ENCODE peak calls at places on chromosomes 7 and 10, in four cellular contexts. One of them, this sample, is unnamed.

GRCh38 chr10:129742742-129743550 is 221.1 kb downstream of the EBF3 start:
- DNase-seq in ovary: no peak
- DNase-seq in effector memory CD4-positive, alpha-beta T cell: no peak
- DNase-seq in activated CD4-positive, alpha-beta memory T cell treated with anti-CD3 and anti-CD28 coated beads, Interleukin-2, amount 10 ng/mL, durations not matched to agents 7 days and 5 days: peak
- DNase-seq in this sample: no peak

GRCh38 chr10:106147050-106147449 is 1017.5 kb downstream of the SORCS1 start:
- DNase-seq in activated CD4-positive, alpha-beta memory T cell treated with anti-CD3 and anti-CD28 coated beads, Interleukin-2, amount 10 ng/mL, durations not matched to agents 7 days and 5 days: no peak
- DNase-seq in effector memory CD4-positive, alpha-beta T cell: no peak
- DNase-seq in ovary: no peak
- DNase-seq in this sample: no peak

GRCh38 chr7:68963547-68963946 is 634.7 kb upstream of the AUTS2 start:
- DNase-seq in effector memory CD4-positive, alpha-beta T cell: no peak
- DNase-seq in activated CD4-positive, alpha-beta memory T cell treated with anti-CD3 and anti-CD28 coated beads, Interleukin-2, amount 10 ng/mL, durations not matched to agents 7 days and 5 days: no peak
- DNase-seq in ovary: no peak
- DNase-seq in this sample: no peak

GRCh38 chr7:17900464-17900863 is 39.8 kb downstream of the SNX13 start:
- DNase-seq in ovary: no peak
- DNase-seq in activated CD4-positive, alpha-beta memory T cell treated with anti-CD3 and anti-CD28 coated beads, Interleukin-2, amount 10 ng/mL, durations not matched to agents 7 days and 5 days: no peak
- DNase-seq in effector memory CD4-positive, alpha-beta T cell: no peak
- DNase-seq in this sample: no peak

GRCh38 chr7:129644634-129645230 is 33.2 kb downstream of the NRF1 start:
- DNase-seq in effector memory CD4-positive, alpha-beta T cell: no peak
- DNase-seq in ovary: no peak
- DNase-seq in activated CD4-positive, alpha-beta memory T cell treated with anti-CD3 and anti-CD28 coated beads, Interleukin-2, amount 10 ng/mL, durations not matched to agents 7 days and 5 days: no peak
- DNase-seq in this sample: no peak

GRCh38 chr10:15720635-15721310 is 1.1 kb upstream of the ITGA8 start:
- DNase-seq in ovary: no peak
- DNase-seq in effector memory CD4-positive, alpha-beta T cell: no peak
- DNase-seq in activated CD4-positive, alpha-beta memory T cell treated with anti-CD3 and anti-CD28 coated beads, Interleukin-2, amount 10 ng/mL, durations not matched to agents 7 days and 5 days: no peak
- DNase-seq in this sample: no peak

GRCh38 chr10:25758511-25758910 is 175.5 kb upstream of the MYO3A start:
- DNase-seq in ovary: no peak
- DNase-seq in activated CD4-positive, alpha-beta memory T cell treated with anti-CD3 and anti-CD28 coated beads, Interleukin-2, amount 10 ng/mL, durations not matched to agents 7 days and 5 days: no peak
- DNase-seq in effector memory CD4-positive, alpha-beta T cell: no peak
- DNase-seq in this sample: no peak

GRCh38 chr10:125130260-125130659 is 30.1 kb downstream of the CTBP2 start:
- DNase-seq in ovary: no peak
- DNase-seq in effector memory CD4-positive, alpha-beta T cell: no peak
- DNase-seq in activated CD4-positive, alpha-beta memory T cell treated with anti-CD3 and anti-CD28 coated beads, Interleukin-2, amount 10 ng/mL, durations not matched to agents 7 days and 5 days: no peak
- DNase-seq in this sample: no peak

GRCh38 chr7:35624299-35625186 is 70.4 kb downstream of the HERPUD2 start:
- DNase-seq in ovary: no peak
- DNase-seq in activated CD4-positive, alpha-beta memory T cell treated with anti-CD3 and anti-CD28 coated beads, Interleukin-2, amount 10 ng/mL, durations not matched to agents 7 days and 5 days: peak
- DNase-seq in effector memory CD4-positive, alpha-beta T cell: no peak
- DNase-seq in this sample: peak

GRCh38 chr10:69328346-69328687 is 50.0 kb downstream of the HK1 start:
- DNase-seq in ovary: no peak
- DNase-seq in activated CD4-positive, alpha-beta memory T cell treated with anti-CD3 and anti-CD28 coated beads, Interleukin-2, amount 10 ng/mL, durations not matched to agents 7 days and 5 days: no peak
- DNase-seq in effector memory CD4-positive, alpha-beta T cell: no peak
- DNase-seq in this sample: no peak

GRCh38 chr10:60396766-60397165 is 7.1 kb upstream of the ANK3 start:
- DNase-seq in effector memory CD4-positive, alpha-beta T cell: no peak
- DNase-seq in activated CD4-positive, alpha-beta memory T cell treated with anti-CD3 and anti-CD28 coated beads, Interleukin-2, amount 10 ng/mL, durations not matched to agents 7 days and 5 days: no peak
- DNase-seq in ovary: no peak
- DNase-seq in this sample: no peak

GRCh38 chr10:78756604-78757442 is 311.9 kb upstream of the ZMIZ1 start:
- DNase-seq in effector memory CD4-positive, alpha-beta T cell: no peak
- DNase-seq in ovary: peak
- DNase-seq in activated CD4-positive, alpha-beta memory T cell treated with anti-CD3 and anti-CD28 coated beads, Interleukin-2, amount 10 ng/mL, durations not matched to agents 7 days and 5 days: no peak
- DNase-seq in this sample: no peak

GRCh38 chr7:93515144-93515543 is 59.4 kb downstream of the CALCR start:
- DNase-seq in activated CD4-positive, alpha-beta memory T cell treated with anti-CD3 and anti-CD28 coated beads, Interleukin-2, amount 10 ng/mL, durations not matched to agents 7 days and 5 days: no peak
- DNase-seq in ovary: no peak
- DNase-seq in effector memory CD4-positive, alpha-beta T cell: no peak
- DNase-seq in this sample: no peak

GRCh38 chr10:79019441-79019840 is 49.3 kb upstream of the ZMIZ1 start:
- DNase-seq in effector memory CD4-positive, alpha-beta T cell: no peak
- DNase-seq in activated CD4-positive, alpha-beta memory T cell treated with anti-CD3 and anti-CD28 coated beads, Interleukin-2, amount 10 ng/mL, durations not matched to agents 7 days and 5 days: no peak
- DNase-seq in ovary: no peak
- DNase-seq in this sample: no peak

GRCh38 chr7:108270385-108270784 is 140.2 kb upstream of the LAMB4 start:
- DNase-seq in effector memory CD4-positive, alpha-beta T cell: no peak
- DNase-seq in activated CD4-positive, alpha-beta memory T cell treated with anti-CD3 and anti-CD28 coated beads, Interleukin-2, amount 10 ng/mL, durations not matched to agents 7 days and 5 days: no peak
- DNase-seq in ovary: no peak
- DNase-seq in this sample: no peak

GRCh38 chr10:14394179-14394578 is 63.5 kb upstream of the FRMD4A start:
- DNase-seq in activated CD4-positive, alpha-beta memory T cell treated with anti-CD3 and anti-CD28 coated beads, Interleukin-2, amount 10 ng/mL, durations not matched to agents 7 days and 5 days: no peak
- DNase-seq in effector memory CD4-positive, alpha-beta T cell: no peak
- DNase-seq in ovary: no peak
- DNase-seq in this sample: no peak

GRCh38 chr7:73560035-73560835 is 2.7 kb upstream of the BCL7B start:
- DNase-seq in effector memory CD4-positive, alpha-beta T cell: no peak
- DNase-seq in ovary: no peak
- DNase-seq in activated CD4-positive, alpha-beta memory T cell treated with anti-CD3 and anti-CD28 coated beads, Interleukin-2, amount 10 ng/mL, durations not matched to agents 7 days and 5 days: no peak
- DNase-seq in this sample: no peak

GRCh38 chr10:49299816-49300139 is 808 bp downstream of the C10orf71 start:
- DNase-seq in activated CD4-positive, alpha-beta memory T cell treated with anti-CD3 and anti-CD28 coated beads, Interleukin-2, amount 10 ng/mL, durations not matched to agents 7 days and 5 days: no peak
- DNase-seq in ovary: no peak
- DNase-seq in effector memory CD4-positive, alpha-beta T cell: no peak
- DNase-seq in this sample: no peak

GRCh38 chr10:49613882-49614241 is at the start of gene CHAT:
- DNase-seq in activated CD4-positive, alpha-beta memory T cell treated with anti-CD3 and anti-CD28 coated beads, Interleukin-2, amount 10 ng/mL, durations not matched to agents 7 days and 5 days: no peak
- DNase-seq in effector memory CD4-positive, alpha-beta T cell: no peak
- DNase-seq in ovary: no peak
- DNase-seq in this sample: no peak

GRCh38 chr10:18204050-18204449 is 63.8 kb downstream of the CACNB2 start:
- DNase-seq in effector memory CD4-positive, alpha-beta T cell: no peak
- DNase-seq in activated CD4-positive, alpha-beta memory T cell treated with anti-CD3 and anti-CD28 coated beads, Interleukin-2, amount 10 ng/mL, durations not matched to agents 7 days and 5 days: no peak
- DNase-seq in ovary: no peak
- DNase-seq in this sample: no peak

GRCh38 chr7:55481126-55481525 is 91.2 kb downstream of the VOPP1 start:
- DNase-seq in ovary: no peak
- DNase-seq in activated CD4-positive, alpha-beta memory T cell treated with anti-CD3 and anti-CD28 coated beads, Interleukin-2, amount 10 ng/mL, durations not matched to agents 7 days and 5 days: peak
- DNase-seq in effector memory CD4-positive, alpha-beta T cell: no peak
- DNase-seq in this sample: no peak

GRCh38 chr7:95527033-95527775 is 41.5 kb downstream of the ASB4 start:
- DNase-seq in activated CD4-positive, alpha-beta memory T cell treated with anti-CD3 and anti-CD28 coated beads, Interleukin-2, amount 10 ng/mL, durations not matched to agents 7 days and 5 days: peak
- DNase-seq in ovary: peak
- DNase-seq in effector memory CD4-positive, alpha-beta T cell: no peak
- DNase-seq in this sample: peak

GRCh38 chr7:80885774-80886173 is 33.1 kb downstream of the SEMA3C start:
- DNase-seq in ovary: no peak
- DNase-seq in activated CD4-positive, alpha-beta memory T cell treated with anti-CD3 and anti-CD28 coated beads, Interleukin-2, amount 10 ng/mL, durations not matched to agents 7 days and 5 days: no peak
- DNase-seq in effector memory CD4-positive, alpha-beta T cell: no peak
- DNase-seq in this sample: no peak

GRCh38 chr10:33655165-33655815 is 320.8 kb upstream of the NRP1 start:
- DNase-seq in activated CD4-positive, alpha-beta memory T cell treated with anti-CD3 and anti-CD28 coated beads, Interleukin-2, amount 10 ng/mL, durations not matched to agents 7 days and 5 days: no peak
- DNase-seq in ovary: no peak
- DNase-seq in effector memory CD4-positive, alpha-beta T cell: no peak
- DNase-seq in this sample: no peak

GRCh38 chr7:64685741-64686140 is 19.8 kb downstream of the ZNF107 start:
- DNase-seq in activated CD4-positive, alpha-beta memory T cell treated with anti-CD3 and anti-CD28 coated beads, Interleukin-2, amount 10 ng/mL, durations not matched to agents 7 days and 5 days: no peak
- DNase-seq in ovary: no peak
- DNase-seq in effector memory CD4-positive, alpha-beta T cell: no peak
- DNase-seq in this sample: no peak

GRCh38 chr10:85623758-85624157 is 742.8 kb downstream of the GRID1 start:
- DNase-seq in activated CD4-positive, alpha-beta memory T cell treated with anti-CD3 and anti-CD28 coated beads, Interleukin-2, amount 10 ng/mL, durations not matched to agents 7 days and 5 days: no peak
- DNase-seq in ovary: no peak
- DNase-seq in effector memory CD4-positive, alpha-beta T cell: no peak
- DNase-seq in this sample: no peak

GRCh38 chr7:90626011-90626410 is 29.9 kb downstream of the CDK14 start:
- DNase-seq in effector memory CD4-positive, alpha-beta T cell: no peak
- DNase-seq in activated CD4-positive, alpha-beta memory T cell treated with anti-CD3 and anti-CD28 coated beads, Interleukin-2, amount 10 ng/mL, durations not matched to agents 7 days and 5 days: no peak
- DNase-seq in ovary: no peak
- DNase-seq in this sample: no peak

GRCh38 chr10:28087675-28088351 is 88.9 kb upstream of the ODAD2 start:
- DNase-seq in effector memory CD4-positive, alpha-beta T cell: no peak
- DNase-seq in activated CD4-positive, alpha-beta memory T cell treated with anti-CD3 and anti-CD28 coated beads, Interleukin-2, amount 10 ng/mL, durations not matched to agents 7 days and 5 days: no peak
- DNase-seq in ovary: no peak
- DNase-seq in this sample: peak

GRCh38 chr7:124723012-124723411 is 42.6 kb downstream of the GPR37 start:
- DNase-seq in ovary: no peak
- DNase-seq in activated CD4-positive, alpha-beta memory T cell treated with anti-CD3 and anti-CD28 coated beads, Interleukin-2, amount 10 ng/mL, durations not matched to agents 7 days and 5 days: no peak
- DNase-seq in effector memory CD4-positive, alpha-beta T cell: no peak
- DNase-seq in this sample: no peak